ENCODE peak calls at places on chromosomes 4 and X, in ten cellular contexts. One of them, this sample, is unnamed.

GRCh38 chr4:92359481-92359880 is 55.7 kb downstream of the GRID2 start:
- DNase-seq in MCF 10A: no peak
- DNase-seq in Karpas-422: no peak
- DNase-seq in uterus: no peak
- DNase-seq in NAMALWA: no peak
- DNase-seq in NCI-H2029: no peak
- DNase-seq in right lobe of liver: no peak
- DNase-seq in MV-4-11: no peak
- DNase-seq in cardiac muscle cell: no peak
- DNase-seq in GDM1: no peak
- DNase-seq in this sample: no peak

GRCh38 chr4:184936071-184936470 is 82.2 kb upstream of the HELT start:
- DNase-seq in MCF 10A: no peak
- DNase-seq in Karpas-422: no peak
- DNase-seq in uterus: no peak
- DNase-seq in NAMALWA: no peak
- DNase-seq in NCI-H2029: no peak
- DNase-seq in right lobe of liver: no peak
- DNase-seq in MV-4-11: no peak
- DNase-seq in cardiac muscle cell: no peak
- DNase-seq in GDM1: no peak
- DNase-seq in this sample: no peak

GRCh38 chr4:15852524-15852923 is 74.4 kb downstream of the CD38 start:
- DNase-seq in MCF 10A: no peak
- DNase-seq in Karpas-422: no peak
- DNase-seq in uterus: no peak
- DNase-seq in NAMALWA: no peak
- DNase-seq in NCI-H2029: no peak
- DNase-seq in right lobe of liver: no peak
- DNase-seq in MV-4-11: no peak
- DNase-seq in cardiac muscle cell: no peak
- DNase-seq in GDM1: no peak
- DNase-seq in this sample: no peak

GRCh38 chr4:131052646-131053045 is 1956.7 kb downstream of the C4orf33 start:
- DNase-seq in MCF 10A: no peak
- DNase-seq in Karpas-422: no peak
- DNase-seq in uterus: no peak
- DNase-seq in NAMALWA: no peak
- DNase-seq in NCI-H2029: no peak
- DNase-seq in right lobe of liver: no peak
- DNase-seq in MV-4-11: no peak
- DNase-seq in cardiac muscle cell: no peak
- DNase-seq in GDM1: no peak
- DNase-seq in this sample: no peak

GRCh38 chr4:186605261-186605865 is 50.0 kb upstream of the MTNR1A start:
- DNase-seq in MCF 10A: no peak
- DNase-seq in Karpas-422: no peak
- DNase-seq in uterus: no peak
- DNase-seq in NAMALWA: no peak
- DNase-seq in NCI-H2029: no peak
- DNase-seq in right lobe of liver: no peak
- DNase-seq in MV-4-11: no peak
- DNase-seq in cardiac muscle cell: no peak
- DNase-seq in GDM1: no peak
- DNase-seq in this sample: no peak

GRCh38 chr4:6466756-6467381 is 5.5 kb downstream of the PPP2R2C start:
- DNase-seq in MCF 10A: no peak
- DNase-seq in Karpas-422: no peak
- DNase-seq in uterus: no peak
- DNase-seq in NAMALWA: no peak
- DNase-seq in NCI-H2029: no peak
- DNase-seq in right lobe of liver: no peak
- DNase-seq in MV-4-11: no peak
- DNase-seq in cardiac muscle cell: no peak
- DNase-seq in GDM1: no peak
- DNase-seq in this sample: no peak

GRCh38 chr4:151960449-151961246 is 199.8 kb upstream of the GATB start:
- DNase-seq in MCF 10A: peak; percentile 2
- DNase-seq in Karpas-422: no peak
- DNase-seq in uterus: no peak
- DNase-seq in NAMALWA: no peak
- DNase-seq in NCI-H2029: no peak
- DNase-seq in right lobe of liver: no peak
- DNase-seq in MV-4-11: no peak
- DNase-seq in cardiac muscle cell: no peak
- DNase-seq in GDM1: no peak
- DNase-seq in this sample: peak; percentile 61

GRCh38 chr4:185895351-185895750 is 83.4 kb upstream of the SORBS2 start:
- DNase-seq in MCF 10A: no peak
- DNase-seq in Karpas-422: no peak
- DNase-seq in uterus: no peak
- DNase-seq in NAMALWA: no peak
- DNase-seq in NCI-H2029: no peak
- DNase-seq in right lobe of liver: no peak
- DNase-seq in MV-4-11: no peak
- DNase-seq in cardiac muscle cell: no peak
- DNase-seq in GDM1: no peak
- DNase-seq in this sample: no peak

GRCh38 chr4:181776655-181777054 is 466.5 kb upstream of the TENM3 start:
- DNase-seq in MCF 10A: no peak
- DNase-seq in Karpas-422: no peak
- DNase-seq in uterus: no peak
- DNase-seq in NAMALWA: no peak
- DNase-seq in NCI-H2029: no peak
- DNase-seq in right lobe of liver: no peak
- DNase-seq in MV-4-11: no peak
- DNase-seq in cardiac muscle cell: no peak
- DNase-seq in GDM1: no peak
- DNase-seq in this sample: no peak

GRCh38 chr4:140861359-140862181 is 105.4 kb upstream of the TBC1D9 start:
- DNase-seq in MCF 10A: peak; percentile 80
- DNase-seq in Karpas-422: peak; percentile 84
- DNase-seq in uterus: peak; percentile 85
- DNase-seq in NAMALWA: peak; percentile 87
- DNase-seq in NCI-H2029: peak; percentile 72
- DNase-seq in right lobe of liver: no peak
- DNase-seq in MV-4-11: peak; percentile 58
- DNase-seq in cardiac muscle cell: peak; percentile 92
- DNase-seq in GDM1: peak; percentile 9
- DNase-seq in this sample: peak; percentile 42

GRCh38 chr4:53620956-53621355 is 29.7 kb upstream of the LNX1 start:
- DNase-seq in MCF 10A: no peak
- DNase-seq in Karpas-422: no peak
- DNase-seq in uterus: no peak
- DNase-seq in NAMALWA: no peak
- DNase-seq in NCI-H2029: no peak
- DNase-seq in right lobe of liver: no peak
- DNase-seq in MV-4-11: no peak
- DNase-seq in cardiac muscle cell: no peak
- DNase-seq in GDM1: no peak
- DNase-seq in this sample: no peak

GRCh38 chr4:107893171-107894137 is 37.9 kb upstream of the CYP2U1 start:
- DNase-seq in MCF 10A: peak; percentile 68
- DNase-seq in Karpas-422: peak; percentile 28
- DNase-seq in uterus: no peak
- DNase-seq in NAMALWA: no peak
- DNase-seq in NCI-H2029: peak; percentile 15
- DNase-seq in right lobe of liver: no peak
- DNase-seq in MV-4-11: no peak
- DNase-seq in cardiac muscle cell: peak; percentile 63
- DNase-seq in GDM1: no peak
- DNase-seq in this sample: no peak

GRCh38 chrX:78625292-78625909 is 33.7 kb downstream of the RTL3 start:
- DNase-seq in MCF 10A: no peak
- DNase-seq in Karpas-422: no peak
- DNase-seq in uterus: no peak
- DNase-seq in NAMALWA: no peak
- DNase-seq in NCI-H2029: no peak
- DNase-seq in right lobe of liver: no peak
- DNase-seq in MV-4-11: peak; percentile 74
- DNase-seq in cardiac muscle cell: no peak
- DNase-seq in GDM1: peak; percentile 15
- DNase-seq in this sample: no peak